ENCODE peak calls at places on chromosomes 4 and X, in four cellular contexts. J is A549, R is K562, X is tibial nerve. T is an unnamed sample.

GRCh38 chrX:39811391-39811790 is 286.4 kb downstream of the BCOR start:
- DNase-seq in J (no peak), R (no peak), X (no peak), T (no peak)

GRCh38 chr4:106893395-106893881 is 142.7 kb downstream of the DKK2 start:
- DNase-seq in J (no peak), R (no peak), X (no peak), T (no peak)

GRCh38 chr4:83285022-83285387 is 407 bp upstream of the COQ2 start:
- DNase-seq in J (peak; percentile 54), R (peak; percentile 47), X (no peak), T (no peak)

GRCh38 chr4:61202638-61203495 is 2.7 kb downstream of the ADGRL3 start:
- DNase-seq in J (no peak), R (no peak), X (no peak), T (no peak)

GRCh38 chr4:54367059-54367458 is 138.0 kb downstream of the PDGFRA start:
- DNase-seq in J (no peak), R (no peak), X (no peak), T (no peak)

GRCh38 chrX:70970482-70970999 is 39.6 kb upstream of the SLC7A3 start:
- DNase-seq in J (peak; percentile 6), R (peak; percentile 35), X (no peak), T (peak; percentile 4)

GRCh38 chr4:121685257-121685656 is 11.5 kb downstream of the ANXA5 start:
- DNase-seq in J (no peak), R (no peak), X (no peak), T (no peak)

GRCh38 chr4:44149242-44149641 is 299.4 kb downstream of the KCTD8 start:
- DNase-seq in J (no peak), R (no peak), X (no peak), T (no peak)

GRCh38 chrX:23365541-23365940 is 30.9 kb downstream of the PTCHD1 start:
- DNase-seq in J (no peak), R (no peak), X (no peak), T (no peak)

GRCh38 chr4:25532579-25532978 is 123.1 kb upstream of the SLC34A2 start:
- DNase-seq in J (no peak), R (no peak), X (no peak), T (no peak)

GRCh38 chr4:56181140-56181950 is 205.9 kb downstream of the AASDH start:
- DNase-seq in J (no peak), R (peak; percentile 33), X (no peak), T (no peak)

GRCh38 chr4:107683873-107684272 is 36.2 kb downstream of the PAPSS1 start:
- DNase-seq in J (peak; percentile 60), R (no peak), X (no peak), T (no peak)

GRCh38 chrX:21963226-21963625 is 22.7 kb downstream of the SMS start:
- DNase-seq in J (no peak), R (no peak), X (no peak), T (no peak)

GRCh38 chr4:140098481-140099132 is 55.4 kb downstream of the MAML3 start:
- DNase-seq in J (peak; percentile 47), R (no peak), X (no peak), T (no peak)

GRCh38 chrX:116285506-116285905 is 115.0 kb downstream of the AGTR2 start:
- DNase-seq in J (peak; percentile 10), R (no peak), X (no peak), T (no peak)

GRCh38 chrX:71534773-71535544 is 2.1 kb downstream of the OGT start:
- DNase-seq in J (no peak), R (no peak), X (no peak), T (no peak)

GRCh38 chr4:123168812-123169211 is 227.8 kb upstream of the SPRY1 start:
- DNase-seq in J (no peak), R (no peak), X (no peak), T (no peak)

GRCh38 chr4:182764137-182764536 is 153.0 kb downstream of the DCTD start:
- DNase-seq in J (no peak), R (no peak), X (no peak), T (no peak)

GRCh38 chr4:122742933-122743829 is 10.7 kb downstream of the BBS12 start:
- DNase-seq in J (no peak), R (no peak), X (no peak), T (no peak)

GRCh38 chr4:140266958-140267568 is 106.4 kb upstream of the SCOC start:
- DNase-seq in J (no peak), R (no peak), X (no peak), T (no peak)

GRCh38 chr4:100340534-100341364 is 150.5 kb upstream of the DDIT4L start:
- DNase-seq in J (no peak), R (no peak), X (no peak), T (no peak)

GRCh38 chr4:37995981-37996770 is 36.0 kb downstream of the PTTG2 start:
- DNase-seq in J (no peak), R (no peak), X (no peak), T (no peak)

GRCh38 chrX:2828404-2829065 is at the start of gene GYG2:
- DNase-seq in J (peak; percentile 56), R (peak; percentile 33), X (no peak), T (no peak)

GRCh38 chr4:122053186-122053585 is 98.9 kb upstream of the BLTP1 start:
- DNase-seq in J (no peak), R (no peak), X (no peak), T (no peak)

GRCh38 chr4:7224001-7224400 is 31.7 kb downstream of the SORCS2 start:
- DNase-seq in J (no peak), R (no peak), X (no peak), T (no peak)

GRCh38 chr4:187687701-187688100 is 307.9 kb upstream of the ZFP42 start:
- DNase-seq in J (no peak), R (no peak), X (no peak), T (no peak)

GRCh38 chr4:116585240-116585639 is 500.1 kb downstream of the TRAM1L1 start:
- DNase-seq in J (no peak), R (no peak), X (no peak), T (no peak)

GRCh38 chrX:10231461-10231860 is 74.7 kb downstream of the CLCN4 start:
- DNase-seq in J (no peak), R (no peak), X (no peak), T (no peak)

GRCh38 chr4:88897180-88897579 is 159.8 kb downstream of the FAM13A start:
- DNase-seq in J (no peak), R (no peak), X (no peak), T (no peak)

GRCh38 chrX:10083809-10084208 is 73.0 kb upstream of the CLCN4 start:
- DNase-seq in J (no peak), R (no peak), X (no peak), T (no peak)

GRCh38 chr4:184348311-184349233 is 125.8 kb downstream of the IRF2 start:
- DNase-seq in J (peak; percentile 64), R (peak; percentile 54), X (no peak), T (no peak)

GRCh38 chr4:24413311-24413784 is 171.0 kb downstream of the DHX15 start:
- DNase-seq in J (no peak), R (no peak), X (no peak), T (no peak)

DNA sequence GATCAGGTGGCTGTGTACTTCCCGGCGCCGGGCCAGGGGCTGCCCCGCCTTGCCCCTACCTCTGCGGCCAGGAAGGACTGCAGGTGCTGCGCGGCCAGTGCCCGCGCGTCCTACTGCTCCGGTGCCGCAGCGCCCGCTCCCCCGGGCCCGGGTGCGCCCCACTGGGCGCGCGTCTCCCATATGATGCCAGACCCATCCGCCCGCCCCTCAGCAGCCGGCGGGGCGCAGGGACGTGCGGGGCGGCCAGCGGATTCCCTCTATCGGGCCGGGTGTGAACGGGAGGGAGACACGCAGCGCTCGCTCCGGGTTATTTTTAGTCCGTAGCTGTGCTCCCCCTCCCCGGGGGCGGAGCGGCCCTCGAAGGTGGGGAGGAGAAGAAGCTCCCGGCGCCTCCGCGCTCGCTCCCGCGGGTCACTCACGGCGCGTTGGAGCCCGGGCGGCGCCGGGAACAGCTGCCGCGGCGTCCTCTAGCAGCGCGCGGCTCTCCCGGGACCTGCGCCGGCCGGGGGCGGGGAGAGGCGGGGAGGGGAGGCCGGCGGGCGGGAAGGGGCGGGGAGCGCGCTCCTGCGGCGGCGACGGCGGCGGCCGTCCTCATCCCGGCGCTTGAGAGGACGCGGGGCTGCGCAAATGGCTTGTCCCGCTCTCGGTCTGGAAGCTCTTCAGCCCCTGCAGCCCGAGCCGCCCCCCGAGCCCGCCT is 103.6 kb downstream of the UCHL1 start:
- DNase-seq in J (peak; percentile 61), R (peak; percentile 9), X (peak; percentile 29), T (peak; percentile 40)
- TF ChIP-seq POLR2A in J (peak; percentile 16), R (no peak), X (no peak), T (peak; percentile 23)

GRCh38 chr4:96972920-96973319 is 1133.0 kb downstream of the PDHA2 start:
- DNase-seq in J (no peak), R (no peak), X (no peak), T (no peak)

GRCh38 chr4:96969456-96969855 is 1129.6 kb downstream of the PDHA2 start:
- DNase-seq in J (no peak), R (no peak), X (no peak), T (no peak)

DNA sequence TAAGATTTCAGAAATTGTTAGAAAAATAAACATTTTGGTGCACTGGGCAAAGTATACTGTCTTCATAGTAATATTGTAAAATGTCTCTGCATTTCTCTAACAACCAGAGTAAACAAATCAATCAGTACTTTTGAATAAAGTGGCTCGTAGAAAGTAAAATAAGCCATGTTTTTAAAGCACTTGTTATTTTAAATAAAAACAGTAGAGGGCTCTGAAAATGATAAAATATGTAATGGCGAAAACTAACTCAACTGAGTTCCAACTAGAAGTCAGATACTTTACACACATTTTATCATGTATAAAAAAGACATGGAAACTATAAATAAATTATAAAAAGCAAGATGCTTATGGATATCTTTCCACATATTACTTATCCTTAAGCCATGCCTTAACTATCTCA is 1134.4 kb downstream of the PDHA2 start:
- DNase-seq in J (no peak), R (no peak), X (no peak), T (no peak)
- TF ChIP-seq POLR2A in J (no peak), R (no peak), X (no peak), T (no peak)

GRCh38 chr4:118834960-118835895 is 698 bp downstream of the SEC24D start:
- DNase-seq in J (peak; percentile 66), R (peak; percentile 69), X (peak; percentile 43), T (peak; percentile 34)
- TF ChIP-seq POLR2A in J (no peak), R (peak; percentile 25), X (peak; percentile 52), T (peak; percentile 34)

GRCh38 chr4:16037901-16038300 is 45.9 kb downstream of the PROM1 start:
- DNase-seq in J (no peak), R (no peak), X (no peak), T (no peak)
- TF ChIP-seq POLR2A in J (no peak), R (no peak), X (no peak), T (no peak)

DNA sequence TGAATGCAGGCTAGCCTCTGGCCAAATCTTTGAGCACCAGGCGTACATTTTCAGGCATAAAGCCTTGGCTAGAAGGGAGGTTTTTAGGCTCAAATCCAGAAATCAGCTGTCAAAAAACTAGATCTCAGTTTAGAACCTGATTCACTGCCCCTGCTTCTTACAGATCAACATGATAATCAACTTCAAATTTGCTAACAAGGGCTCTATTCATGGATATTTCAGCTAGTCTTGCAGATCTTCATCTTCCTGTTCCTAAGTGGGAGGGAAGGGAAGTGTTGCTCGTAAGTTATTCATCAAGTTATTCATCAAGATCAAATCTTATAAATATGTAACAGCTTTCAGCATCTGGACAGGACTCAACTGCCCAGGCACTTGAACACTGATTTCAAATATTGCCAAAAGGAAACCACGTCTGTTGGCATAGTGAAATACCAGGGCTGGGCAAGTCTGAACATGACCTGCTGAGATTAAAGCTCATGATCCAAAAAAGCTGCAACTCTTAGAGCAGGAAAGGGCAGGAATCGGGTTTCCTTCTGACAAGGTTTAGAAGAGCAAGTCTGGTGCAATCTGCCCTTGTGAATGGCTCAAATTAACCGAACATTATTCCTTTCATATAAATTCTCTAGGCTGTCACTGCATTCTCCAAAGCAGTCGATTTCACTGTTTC is 200.3 kb downstream of the PDGFC start:
- DNase-seq in J (peak; percentile 48), R (no peak), X (no peak), T (no peak)
- TF ChIP-seq POLR2A in J (no peak), R (no peak), X (no peak), T (no peak)

GRCh38 chrX:41333994-41334865 is at the start of gene DDX3X:
- DNase-seq in J (peak; percentile 91), R (peak; percentile 89), X (peak; percentile 75), T (no peak)
- TF ChIP-seq POLR2A in J (peak; percentile 99), R (peak; percentile 99), X (peak; percentile 97), T (peak; percentile 99)

T was measured in H54.